ENCODE peak calls at places on chromosomes 12 and 14, in five cellular contexts. B is mammary epithelial cell, V is endothelial cell, U is epithelial cell of esophagus, Y is astrocyte of the spinal cord. D is an unnamed sample.

GRCh38 chr12:117189725-117190209 is 503 bp downstream of the FBXO21 start:
- DNase-seq in B (peak; percentile 42), V (peak; percentile 42), U (peak; percentile 41), Y (peak; percentile 15), D (peak; percentile 48)

GRCh38 chr12:70005864-70006618 is 181.0 kb downstream of the MYRFL start:
- DNase-seq in B (no peak), V (no peak), U (no peak), Y (no peak), D (no peak)

GRCh38 chr12:110088936-110089335 is 35.2 kb upstream of the IFT81 start:
- DNase-seq in B (no peak), V (no peak), U (no peak), Y (no peak), D (no peak)

GRCh38 chr14:76768671-76769500 is 7.6 kb downstream of the VASH1 start:
- DNase-seq in B (no peak), V (no peak), U (no peak), Y (no peak), D (no peak)

GRCh38 chr12:3715999-3716398 is 36.9 kb downstream of the CRACR2A start:
- DNase-seq in B (no peak), V (no peak), U (no peak), Y (no peak), D (no peak)

GRCh38 chr12:67456281-67456918 is 187.2 kb downstream of the CAND1 start:
- DNase-seq in B (peak; percentile 64), V (no peak), U (peak; percentile 56), Y (peak; percentile 85), D (peak; percentile 78)

GRCh38 chr12:40502322-40502721 is 189.9 kb upstream of the CNTN1 start:
- DNase-seq in B (no peak), V (no peak), U (no peak), Y (no peak), D (no peak)

GRCh38 chr12:80648866-80649265 is 58.6 kb upstream of the MYF6 start:
- DNase-seq in B (peak; percentile 47), V (no peak), U (peak; percentile 40), Y (peak; percentile 84), D (no peak)

GRCh38 chr12:102300824-102301461 is 103.3 kb upstream of the PMCH start:
- DNase-seq in B (peak; percentile 63), V (peak; percentile 7), U (peak; percentile 77), Y (peak; percentile 42), D (no peak)

GRCh38 chr12:100632445-100632892 is 59.0 kb downstream of the GAS2L3 start:
- DNase-seq in B (no peak), V (no peak), U (no peak), Y (no peak), D (no peak)

GRCh38 chr12:65525501-65526141 is 247.1 kb downstream of the MSRB3 start:
- DNase-seq in B (peak; percentile 68), V (no peak), U (peak; percentile 70), Y (peak; percentile 84), D (no peak)

D was measured in adrenal gland.